ENCODE peak calls at places on chromosomes 16 and 17, in four cellular contexts. R, A, C and F are unnamed samples.

GRCh38 chr17:52147872-52148271 is 10.6 kb downstream of the CA10 start:
- DNase-seq in R (no peak), A (no peak), C (no peak), F (no peak)

GRCh38 chr17:73462830-73463229 is 151.0 kb upstream of the CDC42EP4 start:
- DNase-seq in A (no peak), R (no peak), C (no peak), F (no peak)

GRCh38 chr16:57475711-57476339 is 10.5 kb downstream of the DOK4 start:
- DNase-seq in A (peak; percentile 80), R (peak; percentile 78), C (peak; percentile 56), F (peak; percentile 71)

GRCh38 chr16:87028481-87029320 is 288.5 kb downstream of the C16orf95 start:
- DNase-seq in C (no peak), R (no peak), A (no peak), F (no peak)

GRCh38 chr17:76989519-76989918 is 121.3 kb downstream of the MGAT5B start:
- DNase-seq in A (no peak), C (no peak), R (no peak), F (no peak)

GRCh38 chr16:73672135-73672534 is 624.2 kb upstream of the ZFHX3 start:
- DNase-seq in R (no peak), A (no peak), C (no peak), F (no peak)

GRCh38 chr16:55453909-55454308 is 25.1 kb upstream of the MMP2 start:
- DNase-seq in A (no peak), C (no peak), R (no peak), F (no peak)

GRCh38 chr16:79647586-79647985 is 47.0 kb upstream of the MAF start:
- DNase-seq in C (no peak), R (no peak), A (no peak), F (no peak)

GRCh38 chr17:2264023-2264860 is 39.3 kb downstream of the SMG6 start:
- DNase-seq in A (no peak), R (peak; percentile 24), C (peak; percentile 70), F (no peak)

GRCh38 chr17:8436169-8436932 is 667 bp downstream of the NDEL1 start:
- DNase-seq in C (peak; percentile 66), R (peak; percentile 71), A (peak; percentile 65), F (peak; percentile 56)

GRCh38 chr16:57675752-57676623 is 7.9 kb downstream of the ADGRG3 start:
- DNase-seq in R (no peak), A (no peak), C (no peak), F (no peak)

GRCh38 chr17:79954281-79955166 is 81.1 kb downstream of the TBC1D16 start:
- DNase-seq in A (no peak), C (no peak), R (no peak), F (no peak)

GRCh38 chr17:49843774-49844350 is 4.0 kb downstream of the TAC4 start:
- DNase-seq in A (peak; percentile 27), C (peak; percentile 39), R (no peak), F (peak; percentile 22)

GRCh38 chr17:59151007-59151406 is 4.0 kb downstream of the SKA2 start:
- DNase-seq in C (no peak), A (no peak), R (no peak), F (no peak)

GRCh38 chr17:52213451-52213850 is 54.9 kb upstream of the CA10 start:
- DNase-seq in R (no peak), C (no peak), A (no peak), F (no peak)

GRCh38 chr16:66520406-66521194 is 29.3 kb downstream of the TK2 start:
- DNase-seq in R (no peak), A (peak; percentile 15), C (no peak), F (peak; percentile 24)

GRCh38 chr17:1635675-1636465 is 7.2 kb upstream of the SLC43A2 start:
- DNase-seq in A (no peak), R (no peak), C (no peak), F (no peak)

GRCh38 chr16:79436885-79437284 is 163.7 kb downstream of the MAF start:
- DNase-seq in R (no peak), A (no peak), C (no peak), F (no peak)

GRCh38 chr16:83814654-83814985 is 6.8 kb downstream of the HSBP1 start:
- DNase-seq in A (no peak), R (no peak), C (no peak), F (no peak)

GRCh38 chr17:18331879-18332278 is 16.8 kb downstream of the SMCR8 start:
- DNase-seq in R (no peak), A (no peak), C (no peak), F (no peak)

GRCh38 chr16:2710711-2711231 is 9.3 kb downstream of the PRSS27 start:
- DNase-seq in A (no peak), C (no peak), R (no peak), F (no peak)

GRCh38 chr17:19867654-19868395 is at the start of gene ULK2:
- DNase-seq in R (peak; percentile 89), C (peak; percentile 72), A (peak; percentile 59), F (no peak)

GRCh38 chr17:15216481-15216880 is 48.6 kb downstream of the PMP22 start:
- DNase-seq in A (no peak), C (no peak), R (no peak), F (no peak)

DNA sequence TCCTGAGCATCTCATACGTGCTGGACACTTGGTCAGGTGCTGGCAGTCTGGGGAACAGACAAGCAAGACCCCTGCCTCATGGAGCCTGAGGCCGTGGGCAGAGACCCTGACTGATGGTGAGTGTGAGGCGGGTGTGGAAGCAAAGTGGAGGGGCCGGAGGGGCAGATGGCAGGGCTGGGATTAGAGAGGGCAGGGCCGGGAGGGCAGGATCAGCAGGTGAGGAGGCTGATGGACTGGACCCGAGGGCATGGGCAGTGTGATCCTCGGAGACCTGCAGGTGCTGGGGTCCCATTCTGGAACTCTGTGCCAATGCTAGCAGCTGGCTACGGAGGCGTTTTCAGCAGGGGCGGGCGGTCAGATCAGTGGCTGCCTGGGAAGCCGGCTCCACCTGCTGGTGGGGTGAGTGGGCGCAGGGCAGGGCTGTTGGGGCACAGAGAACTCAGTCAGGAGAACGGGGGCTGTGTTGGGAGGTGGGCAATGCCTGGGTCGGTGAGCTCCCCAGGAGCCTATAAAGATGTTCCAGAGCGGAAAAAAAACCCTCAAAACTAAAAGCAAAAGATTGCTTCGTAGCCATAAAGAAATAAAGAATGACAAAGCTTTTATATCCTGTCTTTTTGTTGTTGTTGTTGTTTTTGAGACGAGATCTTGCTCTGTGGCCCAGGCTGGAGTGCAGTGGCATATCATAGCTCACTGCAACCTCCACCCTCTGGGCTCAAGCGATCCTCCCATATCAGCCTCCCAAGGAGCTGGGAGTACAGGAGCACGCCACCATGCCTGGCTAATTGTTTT is 8.9 kb upstream of the C16orf74 start:
- DNase-seq in C (no peak), R (no peak), A (peak; percentile 75), F (peak; percentile 25)
- TF ChIP-seq CTCF in C (peak; percentile 47), R (peak; percentile 20), A (peak; percentile 87), F (peak; percentile 60)

DNA sequence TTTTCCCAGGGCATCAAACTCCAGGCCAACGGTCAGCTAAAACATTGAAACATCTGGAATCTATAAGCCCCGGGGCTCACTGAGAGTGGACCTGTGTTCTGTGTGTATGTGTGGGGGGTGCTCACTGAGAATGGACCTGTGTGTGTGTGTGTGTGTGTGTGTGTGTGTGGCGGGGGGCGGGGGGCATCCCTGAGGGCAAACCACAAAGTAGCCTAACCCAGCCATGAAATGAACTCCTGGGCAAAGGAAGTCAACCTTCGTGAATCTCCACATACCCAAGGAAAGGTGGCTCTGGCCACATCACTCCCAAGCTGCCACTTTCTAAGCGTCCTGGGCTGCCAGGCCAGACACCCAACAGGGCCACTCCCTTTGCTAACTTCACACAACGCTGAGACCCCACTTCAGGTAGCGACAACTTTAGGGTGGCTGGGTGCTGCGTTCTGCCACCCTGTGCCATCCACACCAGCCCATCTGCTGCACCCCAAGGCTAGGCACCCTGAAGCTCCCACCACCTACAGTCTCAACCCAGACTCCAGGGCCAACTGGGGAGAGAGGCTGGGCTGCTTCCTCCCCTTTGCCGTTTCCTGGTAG is 1.6 kb downstream of the MAFG start:
- DNase-seq in A (no peak), C (no peak), R (no peak), F (no peak)
- H4K20me1 ChIP-seq in A (no peaks in the 10 kb centered on the region), C (no peaks in the 10 kb centered on the region), R (peaks cover 46% of the 10 kb centered on the region), F (peaks cover 53% of the 10 kb centered on the region)

GRCh38 chr17:74979408-74980146 is 7.0 kb upstream of the HID1 start:
- DNase-seq in A (no peak), R (no peak), C (no peak), F (no peak)

GRCh38 chr17:74978240-74978639 is 5.7 kb upstream of the HID1 start:
- DNase-seq in C (no peak), A (no peak), R (no peak), F (no peak)

GRCh38 chr17:74981318-74981978 is 6.0 kb upstream of the CDR2L start:
- DNase-seq in R (no peak), C (no peak), A (no peak), F (no peak)

GRCh38 chr17:74986206-74986576 is 1.2 kb upstream of the CDR2L start:
- DNase-seq in C (no peak), R (no peak), A (no peak), F (no peak)

GRCh38 chr17:74981979-74982662 is 5.3 kb upstream of the CDR2L start:
- DNase-seq in C (peak; percentile 47), A (peak; percentile 87), R (peak; percentile 92), F (peak; percentile 83)
- TF ChIP-seq CTCF in C (no peak), A (peak; percentile 25), R (no peak), F (peak; percentile 17)

GRCh38 chr16:85580684-85581083 is 32.4 kb upstream of the GSE1 start:
- DNase-seq in C (no peak), R (no peak), A (no peak), F (no peak)
- H4K20me1 ChIP-seq in C (no peaks in the 10 kb centered on the region), R (peaks cover 87% of the 10 kb centered on the region), A (peaks cover 9% of the 10 kb centered on the region), F (peaks cover 99% of the 10 kb centered on the region)

DNA sequence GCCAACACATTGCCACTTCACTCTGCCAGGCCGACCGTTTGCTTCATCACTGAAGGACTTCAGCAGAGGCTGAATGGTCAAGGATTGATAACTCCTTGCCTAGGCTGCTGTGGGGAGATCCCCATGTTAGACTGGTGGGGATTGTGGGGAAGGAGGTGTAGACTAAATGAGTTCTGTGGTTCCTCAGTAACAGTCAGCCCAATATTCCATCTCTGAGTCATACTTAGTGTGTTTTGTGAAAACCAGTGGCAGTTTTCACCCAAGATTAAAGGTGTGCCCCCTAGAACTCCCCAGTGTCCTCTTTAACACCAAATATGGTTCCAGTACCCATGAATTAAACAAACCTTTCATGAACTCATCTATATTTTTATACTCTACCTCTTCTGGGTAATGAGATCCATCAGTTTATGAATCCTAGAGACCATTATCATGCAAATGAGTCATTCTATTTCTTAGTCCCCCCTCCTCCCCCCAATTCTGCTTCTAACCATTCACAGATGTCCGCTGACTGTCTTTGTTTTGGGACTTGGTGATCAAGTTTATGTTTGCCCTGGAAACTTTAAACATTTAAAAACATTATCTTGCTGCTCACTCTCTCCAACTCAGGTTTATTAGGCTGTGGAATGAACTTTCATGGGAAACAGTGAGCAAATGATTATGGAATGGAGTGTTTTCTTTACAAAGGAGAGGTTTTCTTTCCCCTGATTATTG is 66.8 kb upstream of the GAS7 start:
- DNase-seq in C (no peak), A (no peak), R (peak; percentile 37), F (no peak)
- TF ChIP-seq CTCF in C (no peak), A (no peak), R (no peak), F (no peak)

GRCh38 chr16:1048442-1049112 is 24.0 kb upstream of the SSTR5 start:
- DNase-seq in A (no peak), C (peak; percentile 26), R (peak; percentile 87), F (peak; percentile 30)

GRCh38 chr16:1049976-1050247 is 22.6 kb upstream of the SSTR5 start:
- DNase-seq in C (no peak), A (no peak), R (no peak), F (no peak)

GRCh38 chr16:1047801-1048200 is 24.7 kb upstream of the SSTR5 start:
- DNase-seq in C (no peak), A (no peak), R (no peak), F (no peak)

GRCh38 chr16:1050466-1050865 is 22.1 kb upstream of the SSTR5 start:
- DNase-seq in A (no peak), R (no peak), C (no peak), F (no peak)

GRCh38 chr16:1049113-1049975 is 23.2 kb upstream of the SSTR5 start:
- DNase-seq in C (no peak), R (no peak), A (no peak), F (no peak)
- H4K20me1 ChIP-seq in C (no peaks in the 10 kb centered on the region), R (no peaks in the 10 kb centered on the region), A (no peaks in the 10 kb centered on the region), F (no peaks in the 10 kb centered on the region)